ENCODE peak calls at places on chromosomes 13 and 19, in four cellular contexts. H is EH, V is endothelial cell, X is heart left ventricle. B is an unnamed sample.

GRCh38 chr19:33998739-33999345 is 173.5 kb upstream of the LSM14A start:
- DNase-seq in X (no peak), V (no peak), H (peak; percentile 10), B (no peak)

GRCh38 chr13:45479661-45480060 is 14.9 kb downstream of the COG3 start:
- DNase-seq in X (no peak), V (no peak), H (no peak), B (no peak)

GRCh38 chr19:53624776-53625540 is 6.8 kb upstream of the DPRX start:
- DNase-seq in H (no peak), X (no peak), V (no peak), B (no peak)

GRCh38 chr13:99433543-99434075 is 67.7 kb upstream of the TM9SF2 start:
- DNase-seq in X (no peak), H (no peak), V (no peak), B (no peak)

GRCh38 chr19:10625003-10625761 is at the start of gene SLC44A2:
- DNase-seq in H (peak; percentile 74), V (peak; percentile 39), X (peak; percentile 87), B (peak; percentile 93)

GRCh38 chr19:591099-591958 is 1.6 kb downstream of the HCN2 start:
- DNase-seq in H (no peak), V (peak; percentile 68), X (peak; percentile 67), B (no peak)

GRCh38 chr13:31946091-31946770 is 85.3 kb upstream of the FRY start:
- DNase-seq in X (no peak), V (no peak), H (peak; percentile 78), B (no peak)

GRCh38 chr13:52652980-52653303 is 306 bp downstream of the SUGT1 start:
- DNase-seq in X (peak; percentile 68), H (no peak), V (no peak), B (no peak)

GRCh38 chr19:2494447-2495129 is 18.7 kb downstream of the GADD45B start:
- DNase-seq in X (peak; percentile 89), V (no peak), H (peak; percentile 86), B (no peak)

GRCh38 chr19:50171752-50172151 is 8.7 kb upstream of the IZUMO2 start:
- DNase-seq in V (no peak), H (no peak), X (no peak), B (no peak)

GRCh38 chr19:3670258-3670795 is 29.9 kb downstream of the PIP5K1C start:
- DNase-seq in H (peak; percentile 98), X (peak; percentile 83), V (no peak), B (peak; percentile 57)

GRCh38 chr13:39451860-39452301 is 151.1 kb downstream of the LHFPL6 start:
- DNase-seq in H (peak; percentile 19), X (peak; percentile 71), V (peak; percentile 18), B (peak; percentile 76)

GRCh38 chr13:99655351-99656091 is 154.2 kb downstream of the TM9SF2 start:
- DNase-seq in H (peak; percentile 32), X (no peak), V (no peak), B (no peak)

B was measured in SJCRH30.